ENCODE peak calls at places on chromosomes 13 and 19, in seven cellular contexts. One of them, this sample, is unnamed.

GRCh38 chr13:30755678-30756077 is 20.3 kb downstream of the ALOX5AP start:
- DNase-seq in upper lobe of left lung: no peak
- DNase-seq in stomach: no peak
- DNase-seq in HCT116: no peak
- DNase-seq in A549: no peak
- DNase-seq in esophagus squamous epithelium: no peak
- DNase-seq in IMR-90: no peak
- DNase-seq in this sample: no peak

GRCh38 chr13:111143875-111144540 is 28.9 kb downstream of the ARHGEF7 start:
- DNase-seq in upper lobe of left lung: no peak
- DNase-seq in stomach: no peak
- DNase-seq in HCT116: no peak
- DNase-seq in A549: no peak
- DNase-seq in esophagus squamous epithelium: no peak
- DNase-seq in IMR-90: no peak
- DNase-seq in this sample: no peak

GRCh38 chr13:29111446-29111845 is 291.3 kb downstream of the MTUS2 start:
- DNase-seq in upper lobe of left lung: no peak
- DNase-seq in stomach: no peak
- DNase-seq in HCT116: no peak
- DNase-seq in A549: no peak
- DNase-seq in esophagus squamous epithelium: no peak
- DNase-seq in IMR-90: no peak
- DNase-seq in this sample: no peak

GRCh38 chr13:79346300-79346914 is 59.6 kb downstream of the RBM26 start:
- DNase-seq in upper lobe of left lung: no peak
- DNase-seq in stomach: no peak
- DNase-seq in HCT116: no peak
- DNase-seq in A549: no peak
- DNase-seq in esophagus squamous epithelium: no peak
- DNase-seq in IMR-90: no peak
- DNase-seq in this sample: no peak

GRCh38 chr19:33250500-33250899 is 24.9 kb upstream of the SLC7A10 start:
- DNase-seq in upper lobe of left lung: no peak
- DNase-seq in stomach: no peak
- DNase-seq in HCT116: no peak
- DNase-seq in A549: no peak
- DNase-seq in esophagus squamous epithelium: no peak
- DNase-seq in IMR-90: no peak
- DNase-seq in this sample: no peak

GRCh38 chr13:98892821-98893220 is 85.0 kb downstream of the DOCK9 start:
- DNase-seq in upper lobe of left lung: no peak
- DNase-seq in stomach: no peak
- DNase-seq in HCT116: no peak
- DNase-seq in A549: no peak
- DNase-seq in esophagus squamous epithelium: no peak
- DNase-seq in IMR-90: no peak
- DNase-seq in this sample: no peak

GRCh38 chr19:46692918-46693722 is 23.8 kb downstream of the PRKD2 start:
- DNase-seq in upper lobe of left lung: no peak
- DNase-seq in stomach: no peak
- DNase-seq in HCT116: no peak
- DNase-seq in A549: no peak
- DNase-seq in esophagus squamous epithelium: no peak
- DNase-seq in IMR-90: no peak
- DNase-seq in this sample: no peak

GRCh38 chr13:20144141-20144850 is 16.6 kb downstream of the GJA3 start:
- DNase-seq in upper lobe of left lung: no peak
- DNase-seq in stomach: no peak
- DNase-seq in HCT116: no peak
- DNase-seq in A549: no peak
- DNase-seq in esophagus squamous epithelium: no peak
- DNase-seq in IMR-90: no peak
- DNase-seq in this sample: no peak

GRCh38 chr19:45355402-45355801 is 14.9 kb downstream of the KLC3 start:
- DNase-seq in upper lobe of left lung: no peak
- DNase-seq in stomach: no peak
- DNase-seq in HCT116: no peak
- DNase-seq in A549: no peak
- DNase-seq in esophagus squamous epithelium: no peak
- DNase-seq in IMR-90: no peak
- DNase-seq in this sample: no peak

GRCh38 chr13:79692846-79693245 is 211.9 kb downstream of the NDFIP2 start:
- DNase-seq in upper lobe of left lung: no peak
- DNase-seq in stomach: no peak
- DNase-seq in HCT116: no peak
- DNase-seq in A549: no peak
- DNase-seq in esophagus squamous epithelium: no peak
- DNase-seq in IMR-90: no peak
- DNase-seq in this sample: no peak

GRCh38 chr13:41017153-41017552 is 2.0 kb downstream of the ELF1 start:
- DNase-seq in upper lobe of left lung: peak; percentile 79
- DNase-seq in stomach: peak; percentile 41
- DNase-seq in HCT116: no peak
- DNase-seq in A549: peak; percentile 41
- DNase-seq in esophagus squamous epithelium: no peak
- DNase-seq in IMR-90: no peak
- DNase-seq in this sample: no peak

GRCh38 chr19:51927859-51928258 is 587 bp downstream of the ZNF613 start:
- DNase-seq in upper lobe of left lung: no peak
- DNase-seq in stomach: no peak
- DNase-seq in HCT116: no peak
- DNase-seq in A549: no peak
- DNase-seq in esophagus squamous epithelium: no peak
- DNase-seq in IMR-90: no peak
- DNase-seq in this sample: no peak

GRCh38 chr13:48155850-48156249 is 60.9 kb upstream of the MED4 start:
- DNase-seq in upper lobe of left lung: no peak
- DNase-seq in stomach: no peak
- DNase-seq in HCT116: peak; percentile 38
- DNase-seq in A549: peak; percentile 23
- DNase-seq in esophagus squamous epithelium: no peak
- DNase-seq in IMR-90: peak; percentile 33
- DNase-seq in this sample: no peak

GRCh38 chr13:36998624-36999041 is 507 bp downstream of the ALG5 start:
- DNase-seq in upper lobe of left lung: peak; percentile 24
- DNase-seq in stomach: no peak
- DNase-seq in HCT116: no peak
- DNase-seq in A549: no peak
- DNase-seq in esophagus squamous epithelium: no peak
- DNase-seq in IMR-90: no peak
- DNase-seq in this sample: peak; percentile 24

DNA sequence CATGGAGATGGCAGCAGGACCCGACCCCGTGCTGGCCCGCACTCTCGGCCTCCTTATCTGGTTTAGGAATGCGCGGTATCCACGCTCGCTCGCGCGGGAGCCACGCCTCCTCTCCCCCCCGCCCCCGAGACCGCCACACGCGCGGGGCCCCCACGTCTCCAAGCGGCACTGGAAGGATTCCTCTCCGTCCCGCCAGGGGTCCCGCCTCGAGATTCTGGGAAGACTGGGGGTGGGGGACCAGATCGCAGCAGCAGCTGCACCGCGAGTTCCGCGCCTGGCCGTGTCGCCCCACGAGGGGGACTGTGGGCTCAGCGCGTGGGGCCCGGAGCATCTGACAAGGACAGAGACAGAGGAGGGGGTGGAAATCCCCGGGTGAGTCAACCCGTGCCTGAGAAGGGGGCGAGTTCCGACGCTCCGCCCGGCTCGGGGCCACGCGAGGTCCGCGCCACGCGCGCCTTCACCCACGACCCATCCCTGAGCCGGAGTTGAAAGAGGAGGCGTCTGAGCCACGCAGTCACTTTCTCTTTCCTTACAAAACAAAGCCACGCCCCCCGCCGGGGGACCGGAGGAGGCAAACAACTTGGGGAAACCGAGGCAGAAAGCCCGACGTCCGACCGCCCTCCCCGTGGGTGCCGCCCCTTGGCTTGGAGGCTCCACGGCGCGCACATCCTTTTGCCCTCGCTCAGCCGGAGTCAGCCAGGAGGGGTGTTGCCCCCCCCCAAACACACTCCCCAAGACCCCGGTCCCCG is 802 bp downstream of the S1PR2 start:
- DNase-seq in upper lobe of left lung: peak; percentile 24
- DNase-seq in stomach: peak; percentile 40
- DNase-seq in HCT116: no peak
- DNase-seq in A549: no peak
- DNase-seq in esophagus squamous epithelium: no peak
- DNase-seq in IMR-90: peak; percentile 58
- DNase-seq in this sample: peak; percentile 65
- TF ChIP-seq CTCF in upper lobe of left lung: peak; percentile 15
- TF ChIP-seq CTCF in stomach: no peak
- TF ChIP-seq CTCF in HCT116: no peak
- TF ChIP-seq CTCF in A549: no peak
- TF ChIP-seq CTCF in esophagus squamous epithelium: no peak
- TF ChIP-seq CTCF in IMR-90: no peak
- TF ChIP-seq CTCF in this sample: no peak

DNA sequence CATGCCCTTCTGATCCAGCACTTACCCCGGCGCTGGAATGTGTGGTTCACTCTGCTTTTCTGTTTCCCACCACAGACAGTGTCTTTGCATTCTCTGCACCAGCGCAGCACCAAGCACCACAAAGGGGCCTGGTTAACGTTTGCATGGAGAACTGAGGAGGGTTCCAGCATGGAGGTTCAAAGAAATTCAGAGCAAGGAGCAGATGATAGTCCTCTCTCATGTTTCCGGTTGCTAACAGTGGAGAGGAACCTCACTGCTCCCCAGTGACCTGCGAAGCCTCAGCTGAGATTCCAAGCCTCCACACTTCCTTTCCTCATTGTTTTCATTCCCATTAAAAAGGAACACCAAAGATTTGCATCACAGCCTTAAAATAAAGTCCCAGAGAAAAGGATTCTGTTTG is 99.7 kb downstream of the STARD13 start:
- DNase-seq in upper lobe of left lung: no peak
- DNase-seq in stomach: no peak
- DNase-seq in HCT116: no peak
- DNase-seq in A549: no peak
- DNase-seq in esophagus squamous epithelium: no peak
- DNase-seq in IMR-90: no peak
- DNase-seq in this sample: no peak
- H3K27ac ChIP-seq in upper lobe of left lung: no peak overlapping the region
- H3K27ac ChIP-seq in stomach: no peak overlapping the region
- H3K27ac ChIP-seq in HCT116: no peak overlapping the region
- H3K27ac ChIP-seq in A549: no peak overlapping the region
- H3K27ac ChIP-seq in esophagus squamous epithelium: peak overlapping the region; percentile 25
- H3K27ac ChIP-seq in IMR-90: peak overlapping the region; percentile 13
- H3K27ac ChIP-seq in this sample: peak overlapping the region; percentile 76

GRCh38 chr13:42048625-42049453 is at the start of gene DGKH:
- DNase-seq in upper lobe of left lung: peak; percentile 78
- DNase-seq in stomach: peak; percentile 85
- DNase-seq in HCT116: peak; percentile 33
- DNase-seq in A549: peak; percentile 70
- DNase-seq in esophagus squamous epithelium: no peak
- DNase-seq in IMR-90: peak; percentile 78
- DNase-seq in this sample: peak; percentile 87
- TF ChIP-seq POLR2A in upper lobe of left lung: peak; percentile 35
- TF ChIP-seq POLR2A in stomach: peak; percentile 22
- TF ChIP-seq POLR2A in HCT116: peak; percentile 64
- TF ChIP-seq POLR2A in A549: peak; percentile 29
- TF ChIP-seq POLR2A in esophagus squamous epithelium: no peak
- TF ChIP-seq POLR2A in IMR-90: peak; percentile 39
- TF ChIP-seq POLR2A in this sample: peak; percentile 53

GRCh38 chr19:6551091-6551490 is 20.3 kb downstream of the TNFSF9 start:
- DNase-seq in upper lobe of left lung: no peak
- DNase-seq in stomach: no peak
- DNase-seq in HCT116: no peak
- DNase-seq in A549: no peak
- DNase-seq in esophagus squamous epithelium: no peak
- DNase-seq in IMR-90: no peak
- DNase-seq in this sample: no peak

GRCh38 chr19:6556480-6556879 is 25.7 kb downstream of the TNFSF9 start:
- DNase-seq in upper lobe of left lung: no peak
- DNase-seq in stomach: no peak
- DNase-seq in HCT116: no peak
- DNase-seq in A549: no peak
- DNase-seq in esophagus squamous epithelium: no peak
- DNase-seq in IMR-90: no peak
- DNase-seq in this sample: no peak

GRCh38 chr19:6556043-6556449 is 25.2 kb downstream of the TNFSF9 start:
- DNase-seq in upper lobe of left lung: no peak
- DNase-seq in stomach: no peak
- DNase-seq in HCT116: no peak
- DNase-seq in A549: no peak
- DNase-seq in esophagus squamous epithelium: no peak
- DNase-seq in IMR-90: no peak
- DNase-seq in this sample: no peak

DNA sequence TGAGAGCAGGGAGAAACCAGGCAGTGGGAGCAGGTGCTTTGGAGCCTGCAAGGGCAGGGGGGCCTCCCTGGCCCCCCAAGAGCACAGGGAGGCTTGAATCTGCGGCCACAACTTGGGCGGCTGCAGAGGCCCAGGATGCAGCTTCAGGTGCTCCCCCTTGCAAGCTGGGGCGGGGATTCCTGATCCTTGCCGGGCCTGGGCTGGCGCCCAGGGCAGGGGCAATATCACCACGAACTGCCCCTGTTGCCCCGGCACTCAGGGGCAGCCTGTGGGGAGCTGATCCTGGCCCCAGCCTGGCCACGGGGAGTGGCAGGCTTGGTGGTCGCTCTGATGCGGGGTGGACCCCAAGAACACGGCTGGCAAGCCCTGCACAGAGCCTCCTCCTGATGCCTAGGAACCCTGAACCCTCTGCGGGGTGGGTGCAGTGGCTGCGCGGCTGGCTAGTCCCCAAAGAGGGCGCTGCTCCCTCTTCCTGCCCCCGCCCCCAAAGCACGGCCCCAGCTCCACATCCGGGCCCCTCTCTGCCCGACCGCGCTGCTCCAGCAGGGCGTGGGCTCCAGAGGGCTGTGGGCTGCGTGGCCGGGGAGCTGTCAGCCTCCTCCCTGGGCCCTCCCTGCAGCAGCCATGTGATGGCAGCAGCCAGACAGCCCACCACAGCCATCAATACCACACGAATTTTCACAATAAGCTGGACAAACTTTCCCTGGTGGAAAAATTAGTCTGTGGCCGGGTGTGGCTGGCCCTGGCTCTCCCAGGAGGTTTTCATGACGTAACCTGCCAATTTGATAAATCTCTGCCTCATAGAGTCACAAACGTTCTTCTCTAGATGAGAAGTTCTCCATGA is 21.0 kb downstream of the TNFSF9 start:
- DNase-seq in upper lobe of left lung: no peak
- DNase-seq in stomach: no peak
- DNase-seq in HCT116: no peak
- DNase-seq in A549: peak; percentile 61
- DNase-seq in esophagus squamous epithelium: no peak
- DNase-seq in IMR-90: no peak
- DNase-seq in this sample: no peak
- TF ChIP-seq CTCF in upper lobe of left lung: no peak
- TF ChIP-seq CTCF in stomach: no peak
- TF ChIP-seq CTCF in HCT116: peak; percentile 65
- TF ChIP-seq CTCF in A549: peak; percentile 24
- TF ChIP-seq CTCF in esophagus squamous epithelium: no peak
- TF ChIP-seq CTCF in IMR-90: no peak
- TF ChIP-seq CTCF in this sample: no peak

GRCh38 chr19:1240925-1241324 is 626 bp upstream of the ATP5F1D start:
- DNase-seq in upper lobe of left lung: no peak
- DNase-seq in stomach: no peak
- DNase-seq in HCT116: no peak
- DNase-seq in A549: no peak
- DNase-seq in esophagus squamous epithelium: no peak
- DNase-seq in IMR-90: no peak
- DNase-seq in this sample: no peak
- H3K27ac ChIP-seq in upper lobe of left lung: no peak overlapping the region
- H3K27ac ChIP-seq in stomach: no peak overlapping the region
- H3K27ac ChIP-seq in HCT116: peak overlapping the region; percentile 100
- H3K27ac ChIP-seq in A549: peak overlapping the region; percentile 100
- H3K27ac ChIP-seq in esophagus squamous epithelium: peak overlapping the region; percentile 92
- H3K27ac ChIP-seq in IMR-90: no peak overlapping the region
- H3K27ac ChIP-seq in this sample: peak overlapping the region; percentile 93

This sample was measured in uterus.